ENCODE peak calls at places on chromosomes 16 and 17, in five cellular contexts. One of them, this sample, is unnamed.

GRCh38 chr17:73423806-73424205 is 112.0 kb upstream of the CDC42EP4 start:
- DNase-seq in A549: no peak
- DNase-seq in upper lobe of right lung: no peak
- DNase-seq in ascending aorta: no peak
- DNase-seq in IMR-90: no peak
- DNase-seq in this sample: no peak

GRCh38 chr16:77679336-77679735 is 43.0 kb upstream of the NUDT7 start:
- DNase-seq in A549: no peak
- DNase-seq in upper lobe of right lung: no peak
- DNase-seq in ascending aorta: no peak
- DNase-seq in IMR-90: no peak
- DNase-seq in this sample: no peak

GRCh38 chr17:55140751-55141150 is 124.0 kb upstream of the HLF start:
- DNase-seq in A549: no peak
- DNase-seq in upper lobe of right lung: no peak
- DNase-seq in ascending aorta: no peak
- DNase-seq in IMR-90: no peak
- DNase-seq in this sample: no peak

GRCh38 chr16:70523621-70524405 is at the start of gene SF3B3:
- DNase-seq in A549: peak
- DNase-seq in upper lobe of right lung: peak
- DNase-seq in ascending aorta: peak
- DNase-seq in IMR-90: peak
- DNase-seq in this sample: peak

GRCh38 chr16:78709137-78709871 is 609.9 kb downstream of the WWOX start:
- DNase-seq in A549: no peak
- DNase-seq in upper lobe of right lung: no peak
- DNase-seq in ascending aorta: no peak
- DNase-seq in IMR-90: no peak
- DNase-seq in this sample: no peak

GRCh38 chr16:80719573-80719972 is 84.8 kb downstream of the CDYL2 start:
- DNase-seq in A549: no peak
- DNase-seq in upper lobe of right lung: no peak
- DNase-seq in ascending aorta: no peak
- DNase-seq in IMR-90: no peak
- DNase-seq in this sample: no peak

GRCh38 chr17:80115159-80115558 is 13.8 kb downstream of the GAA start:
- DNase-seq in A549: no peak
- DNase-seq in upper lobe of right lung: no peak
- DNase-seq in ascending aorta: no peak
- DNase-seq in IMR-90: no peak
- DNase-seq in this sample: no peak

GRCh38 chr17:3773511-3773910 is 27.5 kb downstream of the ITGAE start:
- DNase-seq in A549: peak
- DNase-seq in upper lobe of right lung: no peak
- DNase-seq in ascending aorta: no peak
- DNase-seq in IMR-90: peak
- DNase-seq in this sample: no peak

GRCh38 chr16:85570213-85570734 is 42.8 kb upstream of the GSE1 start:
- DNase-seq in A549: no peak
- DNase-seq in upper lobe of right lung: no peak
- DNase-seq in ascending aorta: no peak
- DNase-seq in IMR-90: no peak
- DNase-seq in this sample: peak

GRCh38 chr16:22427556-22427955 is 53.1 kb upstream of the CDR2 start:
- DNase-seq in A549: no peak
- DNase-seq in upper lobe of right lung: no peak
- DNase-seq in ascending aorta: no peak
- DNase-seq in IMR-90: no peak
- DNase-seq in this sample: no peak

GRCh38 chr17:48459070-48459469 is 29.1 kb upstream of the SKAP1 start:
- DNase-seq in A549: no peak
- DNase-seq in upper lobe of right lung: no peak
- DNase-seq in ascending aorta: no peak
- DNase-seq in IMR-90: no peak
- DNase-seq in this sample: no peak

GRCh38 chr16:71626858-71627213 is 852 bp downstream of the MARVELD3 start:
- DNase-seq in A549: no peak
- DNase-seq in upper lobe of right lung: peak
- DNase-seq in ascending aorta: no peak
- DNase-seq in IMR-90: no peak
- DNase-seq in this sample: peak

GRCh38 chr17:5254903-5255521 is 20.4 kb upstream of the SCIMP start:
- DNase-seq in A549: no peak
- DNase-seq in upper lobe of right lung: no peak
- DNase-seq in ascending aorta: no peak
- DNase-seq in IMR-90: no peak
- DNase-seq in this sample: peak

GRCh38 chr17:48637323-48638260 is 11.4 kb upstream of the HOXB9 start:
- DNase-seq in A549: peak
- DNase-seq in upper lobe of right lung: peak
- DNase-seq in ascending aorta: no peak
- DNase-seq in IMR-90: peak
- DNase-seq in this sample: no peak

GRCh38 chr17:66667491-66668030 is 167.4 kb upstream of the CACNG5 start:
- DNase-seq in A549: no peak
- DNase-seq in upper lobe of right lung: no peak
- DNase-seq in ascending aorta: no peak
- DNase-seq in IMR-90: no peak
- DNase-seq in this sample: no peak

GRCh38 chr17:36673637-36674277 is 72.4 kb downstream of the MRM1 start:
- DNase-seq in A549: no peak
- DNase-seq in upper lobe of right lung: no peak
- DNase-seq in ascending aorta: no peak
- DNase-seq in IMR-90: no peak
- DNase-seq in this sample: no peak

GRCh38 chr16:2673066-2673999 is 9.0 kb upstream of the KCTD5 start:
- DNase-seq in A549: peak
- DNase-seq in upper lobe of right lung: peak
- DNase-seq in ascending aorta: peak
- DNase-seq in IMR-90: peak
- DNase-seq in this sample: peak

GRCh38 chr17:2212328-2212981 is 91.1 kb downstream of the SMG6 start:
- DNase-seq in A549: no peak
- DNase-seq in upper lobe of right lung: no peak
- DNase-seq in ascending aorta: peak
- DNase-seq in IMR-90: peak
- DNase-seq in this sample: no peak

GRCh38 chr17:20230924-20231323 is 221.8 kb downstream of the SPECC1 start:
- DNase-seq in A549: no peak
- DNase-seq in upper lobe of right lung: no peak
- DNase-seq in ascending aorta: no peak
- DNase-seq in IMR-90: no peak
- DNase-seq in this sample: no peak

GRCh38 chr17:33220031-33220430 is 73.1 kb downstream of the ASIC2 start:
- DNase-seq in A549: no peak
- DNase-seq in upper lobe of right lung: no peak
- DNase-seq in ascending aorta: no peak
- DNase-seq in IMR-90: no peak
- DNase-seq in this sample: no peak

GRCh38 chr16:9254863-9255262 is 163.4 kb downstream of the HAPSTR1 start:
- DNase-seq in A549: no peak
- DNase-seq in upper lobe of right lung: no peak
- DNase-seq in ascending aorta: no peak
- DNase-seq in IMR-90: no peak
- DNase-seq in this sample: no peak

GRCh38 chr17:57811633-57812280 is 38.1 kb downstream of the MRPS23 start:
- DNase-seq in A549: no peak
- DNase-seq in upper lobe of right lung: no peak
- DNase-seq in ascending aorta: no peak
- DNase-seq in IMR-90: no peak
- DNase-seq in this sample: no peak

GRCh38 chr16:30535777-30536190 is 1.1 kb upstream of the ZNF747 start:
- DNase-seq in A549: peak
- DNase-seq in upper lobe of right lung: peak
- DNase-seq in ascending aorta: peak
- DNase-seq in IMR-90: peak
- DNase-seq in this sample: peak

GRCh38 chr17:20935740-20936139 is 107.1 kb downstream of the USP22 start:
- DNase-seq in A549: peak
- DNase-seq in upper lobe of right lung: no peak
- DNase-seq in ascending aorta: no peak
- DNase-seq in IMR-90: peak
- DNase-seq in this sample: no peak

GRCh38 chr17:47161988-47162622 is 27.0 kb downstream of the CDC27 start:
- DNase-seq in A549: no peak
- DNase-seq in upper lobe of right lung: no peak
- DNase-seq in ascending aorta: no peak
- DNase-seq in IMR-90: no peak
- DNase-seq in this sample: no peak

GRCh38 chr17:47170710-47171109 is 18.4 kb downstream of the CDC27 start:
- DNase-seq in A549: no peak
- DNase-seq in upper lobe of right lung: no peak
- DNase-seq in ascending aorta: no peak
- DNase-seq in IMR-90: no peak
- DNase-seq in this sample: no peak

GRCh38 chr17:47164263-47164662 is 24.8 kb downstream of the CDC27 start:
- DNase-seq in A549: no peak
- DNase-seq in upper lobe of right lung: no peak
- DNase-seq in ascending aorta: no peak
- DNase-seq in IMR-90: no peak
- DNase-seq in this sample: no peak

GRCh38 chr17:47159315-47159714 is 29.8 kb downstream of the CDC27 start:
- DNase-seq in A549: no peak
- DNase-seq in upper lobe of right lung: no peak
- DNase-seq in ascending aorta: no peak
- DNase-seq in IMR-90: no peak
- DNase-seq in this sample: no peak

DNA sequence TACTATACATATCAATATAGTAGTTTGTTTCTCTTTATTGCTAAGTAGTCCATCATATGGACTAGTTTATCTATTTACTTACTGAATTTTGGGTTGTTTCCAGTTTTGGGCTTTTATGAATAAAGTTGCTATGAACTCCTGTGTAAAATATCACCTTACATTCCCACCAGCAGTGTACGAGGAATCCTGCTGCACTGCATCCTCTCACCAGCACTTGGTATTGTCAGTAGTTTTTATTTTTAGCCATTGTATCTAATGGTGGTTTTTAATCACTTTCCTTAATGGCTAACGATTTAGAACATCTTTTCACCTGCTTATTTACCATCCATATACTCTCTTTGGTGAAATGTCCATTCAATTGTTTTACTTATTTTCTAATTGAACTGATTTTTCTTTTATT is 24.0 kb downstream of the CDC27 start:
- DNase-seq in A549: no peak
- DNase-seq in upper lobe of right lung: no peak
- DNase-seq in ascending aorta: no peak
- DNase-seq in IMR-90: no peak
- DNase-seq in this sample: no peak
- TF ChIP-seq CTCF in A549: no peak
- TF ChIP-seq CTCF in upper lobe of right lung: no peak
- TF ChIP-seq CTCF in ascending aorta: no peak
- TF ChIP-seq CTCF in IMR-90: no peak
- TF ChIP-seq CTCF in this sample: no peak

GRCh38 chr17:29682054-29682453 is 59.3 kb upstream of the CORO6 start:
- DNase-seq in A549: no peak
- DNase-seq in upper lobe of right lung: no peak
- DNase-seq in ascending aorta: no peak
- DNase-seq in IMR-90: no peak
- DNase-seq in this sample: no peak
- H3K4me3 ChIP-seq in A549: no peak
- H3K4me3 ChIP-seq in upper lobe of right lung: no peak
- H3K4me3 ChIP-seq in ascending aorta: no peak
- H3K4me3 ChIP-seq in IMR-90: no peak
- H3K4me3 ChIP-seq in this sample: no peak

GRCh38 chr17:45784583-45785372 is 658 bp downstream of the CRHR1 start:
- DNase-seq in A549: no peak
- DNase-seq in upper lobe of right lung: peak
- DNase-seq in ascending aorta: no peak
- DNase-seq in IMR-90: no peak
- DNase-seq in this sample: no peak

GRCh38 chr17:45783593-45784292 is 377 bp upstream of the CRHR1 start:
- DNase-seq in A549: no peak
- DNase-seq in upper lobe of right lung: no peak
- DNase-seq in ascending aorta: no peak
- DNase-seq in IMR-90: no peak
- DNase-seq in this sample: no peak

GRCh38 chr17:45784293-45784582 is at the start of gene CRHR1:
- DNase-seq in A549: no peak
- DNase-seq in upper lobe of right lung: no peak
- DNase-seq in ascending aorta: no peak
- DNase-seq in IMR-90: no peak
- DNase-seq in this sample: no peak

GRCh38 chr17:45780921-45781320 is 3.2 kb upstream of the CRHR1 start:
- DNase-seq in A549: no peak
- DNase-seq in upper lobe of right lung: no peak
- DNase-seq in ascending aorta: no peak
- DNase-seq in IMR-90: no peak
- DNase-seq in this sample: no peak

DNA sequence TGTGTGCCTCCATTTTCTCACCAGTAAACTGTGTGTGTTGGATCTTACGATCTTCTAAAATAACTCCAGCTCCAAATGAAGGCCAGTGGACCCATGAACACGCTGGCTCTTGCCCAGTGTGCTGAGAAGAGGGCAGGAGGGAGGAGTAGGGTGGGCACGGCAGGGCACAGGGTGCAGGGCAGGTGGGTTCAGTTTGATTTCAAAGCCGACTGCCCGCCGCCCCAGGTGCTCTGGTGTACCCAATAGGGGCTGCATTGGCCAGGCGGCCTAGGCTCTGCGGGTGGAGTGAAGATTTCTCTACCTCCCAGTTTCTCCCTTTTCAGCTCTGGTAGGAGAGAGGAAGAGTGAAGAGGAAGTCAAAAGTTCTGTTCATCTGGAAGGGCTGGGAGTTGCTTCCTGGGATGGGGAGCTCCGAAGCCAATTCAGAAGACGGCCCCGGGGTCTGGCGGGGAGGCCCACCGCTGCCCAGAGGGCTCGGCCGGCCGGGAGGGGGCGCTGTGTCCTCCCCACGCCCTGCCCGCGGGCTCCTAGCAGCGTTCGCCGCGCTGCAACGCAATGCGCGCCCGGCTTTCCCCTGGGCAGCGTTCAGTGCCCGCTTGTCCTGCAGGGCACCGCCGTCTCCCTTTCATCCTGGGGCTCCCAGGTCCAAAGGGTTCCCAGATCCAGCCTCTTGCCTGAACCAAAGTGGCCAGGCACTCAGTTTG is 1.1 kb upstream of the CRHR1 start:
- DNase-seq in A549: peak
- DNase-seq in upper lobe of right lung: no peak
- DNase-seq in ascending aorta: no peak
- DNase-seq in IMR-90: no peak
- DNase-seq in this sample: no peak
- TF ChIP-seq CTCF in A549: peak
- TF ChIP-seq CTCF in upper lobe of right lung: peak
- TF ChIP-seq CTCF in ascending aorta: no peak
- TF ChIP-seq CTCF in IMR-90: peak
- TF ChIP-seq CTCF in this sample: peak

GRCh38 chr17:52048503-52048902 is 110.0 kb downstream of the CA10 start:
- DNase-seq in A549: no peak
- DNase-seq in upper lobe of right lung: no peak
- DNase-seq in ascending aorta: no peak
- DNase-seq in IMR-90: no peak
- DNase-seq in this sample: no peak

DNA sequence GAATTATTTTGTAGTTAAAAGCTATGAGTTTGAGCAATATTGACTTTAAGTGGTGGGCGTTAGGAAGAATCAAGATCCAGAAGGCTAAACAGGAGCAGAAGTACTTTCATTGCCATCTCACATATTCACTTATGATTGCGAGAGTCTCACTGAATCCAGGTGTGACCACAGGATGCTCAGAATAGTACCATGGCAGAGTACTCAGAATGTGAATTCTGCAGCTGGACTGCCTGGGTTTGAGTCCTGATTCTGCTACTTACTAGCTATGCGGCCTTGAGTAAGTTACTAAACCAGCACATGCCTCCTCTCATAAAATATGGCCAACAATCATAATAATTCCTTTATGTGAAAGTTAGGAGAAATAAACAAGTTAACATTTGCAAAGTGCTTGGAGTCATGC is 109.5 kb downstream of the CA10 start:
- DNase-seq in A549: no peak
- DNase-seq in upper lobe of right lung: no peak
- DNase-seq in ascending aorta: no peak
- DNase-seq in IMR-90: no peak
- DNase-seq in this sample: no peak
- H3K4me3 ChIP-seq in A549: no peak
- H3K4me3 ChIP-seq in upper lobe of right lung: no peak
- H3K4me3 ChIP-seq in ascending aorta: no peak
- H3K4me3 ChIP-seq in IMR-90: no peak
- H3K4me3 ChIP-seq in this sample: no peak

This sample was measured in PC-9.